ENCODE peak calls at places on chromosomes 12 and 14, in five cellular contexts. R is body of pancreas, A is testis, P is ovary, H is Peyer's patch. B is an unnamed sample. For H3K36me3, the result is how much of the 10 kb centered on the place peaks cover.

GRCh38 chr14:59330455-59330854 is 134.7 kb downstream of the GPR135 start:
- DNase-seq in R (no peak), A (no peak), P (no peak), H (peak), B (no peak)

GRCh38 chr12:82721726-82722125 is 35.0 kb downstream of the TMTC2 start:
- DNase-seq in R (no peak), A (no peak), P (no peak), H (no peak), B (no peak)

GRCh38 chr14:50321009-50321660 is 9.0 kb downstream of the DMAC2L start:
- DNase-seq in R (peak), A (peak), P (peak), H (peak), B (peak)

GRCh38 chr14:36161781-36162180 is 14.7 kb downstream of the PTCSC3 start:
- DNase-seq in R (no peak), A (no peak), P (no peak), H (no peak), B (no peak)

GRCh38 chr12:63457857-63458256 is 210.4 kb downstream of the DPY19L2 start:
- DNase-seq in R (no peak), A (no peak), P (no peak), H (no peak), B (no peak)

GRCh38 chr12:69987453-69988102 is 162.6 kb downstream of the MYRFL start:
- DNase-seq in R (peak), A (no peak), P (no peak), H (no peak), B (peak)

GRCh38 chr12:4269279-4269991 is 4.1 kb upstream of the CCND2 start:
- DNase-seq in R (peak), A (peak), P (peak), H (peak), B (peak)

GRCh38 chr12:118297284-118297683 is 75.4 kb downstream of the TAOK3 start:
- DNase-seq in R (no peak), A (no peak), P (no peak), H (no peak), B (no peak)

GRCh38 chr14:99513183-99513694 is 32.0 kb downstream of the CCNK start:
- DNase-seq in R (no peak), A (no peak), P (no peak), H (no peak), B (peak)

GRCh38 chr12:58242803-58243628 is 301.6 kb downstream of the ATP23 start:
- DNase-seq in R (no peak), A (no peak), P (no peak), H (no peak), B (no peak)

GRCh38 chr14:53953828-53954550 is 2.6 kb downstream of the BMP4 start:
- DNase-seq in R (peak), A (no peak), P (no peak), H (no peak), B (peak)

GRCh38 chr12:87779858-87780498 is 249.2 kb downstream of the C12orf50 start:
- DNase-seq in R (peak), A (peak), P (no peak), H (no peak), B (no peak)

GRCh38 chr14:94180655-94181271 is 6.6 kb downstream of the PPP4R4 start:
- DNase-seq in R (no peak), A (no peak), P (no peak), H (no peak), B (no peak)

GRCh38 chr12:52347546-52348510 is 19.5 kb downstream of the KRT85 start:
- DNase-seq in R (no peak), A (no peak), P (no peak), H (no peak), B (no peak)

GRCh38 chr12:48903982-48904411 is 21.3 kb downstream of the FKBP11 start:
- DNase-seq in R (peak), A (peak), P (peak), H (peak), B (peak)

GRCh38 chr14:58844544-58844943 is 206.8 kb downstream of the DACT1 start:
- DNase-seq in R (no peak), A (no peak), P (no peak), H (no peak), B (no peak)

GRCh38 chr12:5379737-5380496 is 52.0 kb upstream of the NTF3 start:
- DNase-seq in R (no peak), A (no peak), P (no peak), H (no peak), B (no peak)

GRCh38 chr14:20118795-20119194 is 8.3 kb downstream of the OR4K17 start:
- DNase-seq in R (no peak), A (no peak), P (no peak), H (no peak), B (no peak)

GRCh38 chr12:13764748-13765147 is 216.7 kb downstream of the GRIN2B start:
- DNase-seq in R (no peak), A (no peak), P (no peak), H (no peak), B (no peak)

GRCh38 chr12:113990548-113991223 is 24.6 kb upstream of the RBM19 start:
- DNase-seq in R (no peak), A (no peak), P (no peak), H (no peak), B (no peak)

GRCh38 chr12:121773011-121773777 is 20.3 kb downstream of the RHOF start:
- DNase-seq in R (peak), A (peak), P (peak), H (peak), B (peak)

GRCh38 chr14:88856786-88857366 is 32.4 kb downstream of the TTC8 start:
- DNase-seq in R (no peak), A (no peak), P (no peak), H (no peak), B (no peak)

GRCh38 chr12:85516039-85516438 is 236.0 kb downstream of the ALX1 start:
- DNase-seq in R (no peak), A (no peak), P (no peak), H (no peak), B (no peak)

GRCh38 chr12:56257071-56257470 is 1.1 kb downstream of the ANKRD52 start:
- DNase-seq in R (no peak), A (no peak), P (no peak), H (no peak), B (no peak)

GRCh38 chr12:56257491-56258067 is 605 bp downstream of the ANKRD52 start:
- DNase-seq in R (peak), A (peak), P (no peak), H (no peak), B (peak)

GRCh38 chr12:56255671-56256070 is 2.5 kb downstream of the ANKRD52 start:
- DNase-seq in R (no peak), A (no peak), P (no peak), H (no peak), B (no peak)

GRCh38 chr12:56258068-56258819 is at the start of gene ANKRD52:
- DNase-seq in R (peak), A (peak), P (peak), H (peak), B (peak)

GRCh38 chr12:56256326-56256960 is 1.7 kb downstream of the ANKRD52 start:
- DNase-seq in R (no peak), A (no peak), P (no peak), H (no peak), B (peak)
- H3K36me3 ChIP-seq in R (under half), A (under half), P (under half), H (under half), B (half or more)

GRCh38 chr12:109053382-109054123 is 1.2 kb downstream of the USP30 start:
- DNase-seq in R (no peak), A (peak), P (no peak), H (no peak), B (peak)

GRCh38 chr12:109056891-109057290 is 4.5 kb downstream of the USP30 start:
- DNase-seq in R (no peak), A (no peak), P (no peak), H (no peak), B (no peak)

GRCh38 chr12:109054520-109054919 is 2.1 kb downstream of the USP30 start:
- DNase-seq in R (no peak), A (no peak), P (no peak), H (no peak), B (no peak)

GRCh38 chr12:109052097-109052414 is 320 bp upstream of the USP30 start:
- DNase-seq in R (no peak), A (no peak), P (no peak), H (no peak), B (no peak)

GRCh38 chr12:109052415-109053323 is at the start of gene USP30:
- DNase-seq in R (peak), A (peak), P (peak), H (peak), B (peak)
- TF ChIP-seq POLR2A in R (peak), A (no peak), P (peak), H (peak), B (peak)

GRCh38 chr14:101561897-101562490 is 699 bp downstream of the DIO3 start:
- DNase-seq in R (no peak), A (no peak), P (no peak), H (no peak), B (no peak)
- H3K36me3 ChIP-seq in R (under half), A (under half), P (under half), H (under half), B (under half)

GRCh38 chr12:106987846-106988245 is 900 bp upstream of the MTERF2 start:
- DNase-seq in R (peak), A (no peak), P (no peak), H (no peak), B (no peak)

GRCh38 chr12:106986135-106986534 is 811 bp downstream of the MTERF2 start:
- DNase-seq in R (no peak), A (no peak), P (no peak), H (no peak), B (no peak)

GRCh38 chr12:106985479-106985878 is 1.5 kb downstream of the MTERF2 start:
- DNase-seq in R (peak), A (no peak), P (no peak), H (no peak), B (no peak)

GRCh38 chr12:106984588-106985137 is 2.3 kb downstream of the MTERF2 start:
- DNase-seq in R (no peak), A (no peak), P (no peak), H (no peak), B (no peak)

DNA sequence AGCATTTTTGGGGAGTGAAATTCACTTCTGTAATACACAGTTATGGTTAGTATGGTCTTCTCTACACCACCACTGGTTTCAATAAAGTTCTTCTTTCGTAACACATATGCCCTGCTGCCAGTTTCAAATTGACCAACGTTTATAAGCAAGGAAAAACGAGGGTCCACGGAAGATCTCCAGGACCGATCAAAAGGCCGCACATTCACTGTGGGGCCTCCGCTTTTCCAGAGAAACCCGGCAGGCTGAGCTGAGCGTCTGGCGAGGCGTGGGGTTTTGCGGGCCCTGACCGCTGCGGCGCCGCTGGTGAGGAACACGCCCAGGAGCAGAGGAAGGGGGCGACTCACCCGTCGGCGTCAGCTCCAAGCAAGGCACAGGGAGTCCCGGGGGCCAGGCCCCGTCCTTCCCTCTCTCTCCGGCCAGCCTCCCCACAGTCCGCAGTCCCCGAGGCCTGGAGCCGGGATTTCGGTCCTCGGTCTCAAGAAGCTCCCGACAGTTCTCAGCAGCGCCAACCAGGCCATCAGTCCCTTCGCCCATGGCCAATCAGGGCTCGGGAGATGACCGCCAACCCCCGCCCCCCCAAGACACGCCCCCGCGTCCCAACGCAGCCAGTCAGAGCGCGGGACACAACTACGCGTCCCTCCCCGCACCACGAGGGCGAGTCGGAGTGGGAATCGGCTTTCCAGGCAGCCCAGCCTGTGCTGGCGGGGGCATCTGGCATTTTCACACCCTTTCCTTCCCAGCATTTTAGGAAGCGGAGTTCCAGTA is at the start of gene MTERF2:
- DNase-seq in R (peak), A (peak), P (peak), H (peak), B (peak)
- TF ChIP-seq POLR2A in R (peak), A (peak), P (peak), H (peak), B (peak)

GRCh38 chr12:19179986-19180385 is 50.5 kb downstream of the PLEKHA5 start:
- DNase-seq in R (no peak), A (no peak), P (no peak), H (no peak), B (no peak)
- H3K36me3 ChIP-seq in R (under half), A (under half), P (under half), H (under half), B (under half)

GRCh38 chr14:104749111-104749649 is 3.8 kb upstream of the SIVA1 start:
- DNase-seq in R (no peak), A (peak), P (no peak), H (no peak), B (no peak)
- TF ChIP-seq POLR2A in R (no peak), A (no peak), P (no peak), H (peak), B (no peak)

DNA sequence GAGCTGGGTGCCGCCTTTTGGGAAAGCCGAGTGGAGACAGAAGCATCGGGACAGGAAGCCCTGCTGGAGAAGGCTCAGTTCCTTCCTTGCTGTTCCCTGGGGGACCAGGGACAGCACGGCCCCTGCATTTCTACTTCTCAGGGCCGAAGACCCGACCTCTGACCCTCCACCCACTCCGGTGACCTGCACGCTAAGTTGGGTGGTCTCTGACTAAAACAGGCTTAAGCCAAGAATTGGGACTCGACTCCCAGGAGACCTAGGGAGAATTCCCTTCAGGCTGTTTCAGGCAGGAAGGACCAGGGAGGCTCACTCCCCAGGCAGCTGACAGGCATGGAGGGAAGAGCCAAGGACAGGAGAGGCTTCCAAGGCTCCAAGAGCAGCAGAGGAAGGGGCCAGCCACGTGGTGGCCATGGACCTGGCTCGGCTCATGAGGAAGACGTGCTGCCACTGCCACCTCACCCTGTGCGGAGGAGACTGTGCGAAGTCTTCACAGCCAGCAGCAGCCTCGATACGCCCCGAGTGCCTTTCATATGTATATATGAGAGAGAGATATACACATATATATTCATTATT is 43.9 kb downstream of the DCAF4 start:
- DNase-seq in R (no peak), A (no peak), P (no peak), H (no peak), B (no peak)
- H3K36me3 ChIP-seq in R (under half), A (under half), P (under half), H (half or more), B (under half)

DNA sequence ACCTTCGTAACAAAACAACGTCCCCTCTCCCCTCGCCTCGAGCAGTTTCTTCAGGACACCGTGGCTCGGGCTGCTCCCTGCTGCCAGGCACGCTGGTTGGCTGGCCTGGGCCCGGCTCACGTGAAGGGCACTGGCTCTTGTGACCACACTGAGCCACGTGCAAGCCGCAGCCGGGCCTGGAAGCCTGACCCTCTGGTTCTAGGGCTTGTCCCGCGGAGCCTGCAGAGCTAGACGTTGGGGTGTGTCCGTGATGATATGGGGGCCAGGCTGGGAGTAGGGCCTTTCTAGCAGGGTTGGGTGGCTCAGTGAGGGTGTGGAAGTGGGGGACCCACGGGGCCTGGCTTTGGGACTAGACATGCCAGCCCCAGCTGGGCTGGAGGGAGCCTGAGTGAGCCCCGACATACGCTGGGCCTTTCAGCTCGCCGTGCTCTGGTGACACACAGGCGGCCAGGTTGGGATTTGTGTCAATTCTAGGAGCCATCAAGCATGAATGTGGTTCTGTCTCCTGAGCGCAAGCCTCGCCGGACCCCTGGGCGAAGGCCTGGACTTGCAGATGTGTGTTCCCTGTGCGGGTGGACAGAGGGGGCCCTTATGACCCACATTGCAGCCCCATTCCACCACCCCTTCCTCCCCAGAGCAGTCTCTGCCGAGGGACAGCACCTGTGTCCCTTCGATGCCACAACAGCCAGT is 13.6 kb upstream of the AMN start:
- DNase-seq in R (no peak), A (no peak), P (no peak), H (no peak), B (no peak)
- TF ChIP-seq POLR2A in R (no peak), A (no peak), P (no peak), H (no peak), B (no peak)

DNA sequence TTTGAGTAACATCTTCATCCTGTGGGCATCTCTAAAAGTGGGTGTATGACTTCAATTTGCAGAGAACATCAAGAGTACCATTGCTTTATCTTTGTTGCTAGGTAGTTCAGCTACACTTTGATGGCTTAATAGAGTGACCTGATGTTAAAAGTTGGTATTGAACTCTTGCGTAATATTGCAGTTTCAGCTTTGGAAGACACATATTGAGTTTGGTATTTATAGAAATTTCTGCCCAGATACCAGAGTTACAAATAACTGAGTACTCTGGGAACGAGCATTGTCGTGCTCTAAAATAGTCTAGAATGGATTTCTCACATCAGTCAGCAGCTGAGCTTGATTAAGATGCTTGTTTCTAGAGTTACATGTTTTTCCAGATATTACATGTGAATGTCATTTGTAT is 24.8 kb upstream of the AKAP5 start:
- DNase-seq in R (no peak), A (no peak), P (no peak), H (no peak), B (no peak)
- H3K36me3 ChIP-seq in R (under half), A (under half), P (under half), H (under half), B (under half)

GRCh38 chr14:105059917-105060565 is 5.2 kb downstream of the GPR132 start:
- DNase-seq in R (no peak), A (no peak), P (no peak), H (no peak), B (no peak)

GRCh38 chr14:105062048-105062433 is 3.2 kb downstream of the GPR132 start:
- DNase-seq in R (no peak), A (no peak), P (no peak), H (no peak), B (no peak)

GRCh38 chr14:105060751-105061427 is 4.3 kb downstream of the GPR132 start:
- DNase-seq in R (peak), A (no peak), P (no peak), H (peak), B (no peak)

GRCh38 chr14:105063041-105063440 is 2.2 kb downstream of the GPR132 start:
- DNase-seq in R (no peak), A (no peak), P (no peak), H (no peak), B (no peak)

DNA sequence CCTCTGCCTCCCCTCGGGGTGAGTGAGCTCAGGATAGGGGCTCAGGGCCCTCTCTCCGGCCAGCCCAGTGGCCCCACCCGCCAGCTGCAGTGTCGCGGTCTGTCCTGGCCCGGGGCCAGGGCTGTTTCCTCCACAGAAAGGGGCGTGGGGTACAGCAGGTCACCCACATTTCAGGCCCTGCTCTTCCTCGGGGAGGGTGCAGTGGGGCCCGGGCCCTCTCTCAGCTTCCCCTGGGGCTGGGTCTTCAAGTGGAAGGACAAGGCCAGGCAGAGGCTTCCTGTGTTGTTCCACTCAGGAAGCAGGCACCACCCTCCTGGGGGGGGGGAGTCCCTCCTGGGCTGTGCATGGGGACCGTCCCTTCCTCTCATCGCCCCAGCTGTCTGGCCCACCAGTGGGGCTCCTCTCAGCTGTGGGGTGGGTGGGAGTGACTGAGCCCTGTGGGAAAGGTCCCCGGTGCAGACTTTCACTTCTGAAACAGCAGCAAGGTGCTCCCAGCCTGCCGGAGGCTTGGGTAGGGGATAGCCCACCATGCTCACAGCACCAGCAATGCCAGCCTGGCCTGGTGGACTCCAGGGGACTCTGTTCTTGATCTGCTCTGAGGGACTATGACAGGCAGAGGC is 3.7 kb downstream of the GPR132 start:
- DNase-seq in R (peak), A (no peak), P (no peak), H (peak), B (peak)
- TF ChIP-seq POLR2A in R (no peak), A (no peak), P (no peak), H (no peak), B (no peak)